ENCODE peak calls at places on chromosomes 13 and 19, in five cellular contexts. B is NCI-H1092; Q is head of caudate nucleus; N is ascending aorta; D is stimulated activated CD4-positive, alpha-beta T cell treated with anti-CD3 and anti-CD28 coated beads, Interleukin-1b, Interleukin-23, amount 100 ng/mL, for 24 hours. L is an unnamed sample.

GRCh38 chr13:30373727-30374126 is 48.6 kb upstream of the UBE2L5 start:
- DNase-seq in B (no peak), Q (no peak), N (no peak), D (peak), L (no peak)

GRCh38 chr19:48735031-48735615 is 5.3 kb downstream of the RASIP1 start:
- DNase-seq in B (no peak), Q (no peak), N (no peak), D (no peak), L (no peak)

GRCh38 chr13:42312817-42313431 is 41.0 kb downstream of the AKAP11 start:
- DNase-seq in B (no peak), Q (no peak), N (no peak), D (no peak), L (no peak)

GRCh38 chr13:73695325-73695724 is 438.9 kb downstream of the KLF12 start:
- DNase-seq in B (no peak), Q (no peak), N (no peak), D (no peak), L (no peak)

GRCh38 chr19:1225451-1226226 is 12.2 kb downstream of the CBARP start:
- DNase-seq in B (no peak), Q (no peak), N (no peak), D (no peak), L (no peak)

GRCh38 chr19:18229474-18229873 is 3.2 kb upstream of the PDE4C start:
- DNase-seq in B (no peak), Q (no peak), N (no peak), D (no peak), L (no peak)

GRCh38 chr19:35178701-35179100 is 24.2 kb downstream of the FXYD5 start:
- DNase-seq in B (no peak), Q (no peak), N (no peak), D (no peak), L (no peak)

GRCh38 chr19:35331551-35332214 is 2.7 kb downstream of the CD22 start:
- DNase-seq in B (no peak), Q (no peak), N (no peak), D (no peak), L (no peak)

GRCh38 chr13:28761586-28761985 is 42.8 kb upstream of the SLC46A3 start:
- DNase-seq in B (no peak), Q (no peak), N (no peak), D (no peak), L (no peak)

GRCh38 chr13:60397693-60398437 is 845 bp downstream of the TDRD3 start:
- DNase-seq in B (peak), Q (peak), N (peak), D (no peak), L (peak)

GRCh38 chr19:37931941-37932655 is 25.1 kb downstream of the SIPA1L3 start:
- DNase-seq in B (peak), Q (peak), N (peak), D (no peak), L (no peak)

GRCh38 chr19:2261438-2262172 is 5.4 kb upstream of the JSRP1 start:
- DNase-seq in B (no peak), Q (no peak), N (no peak), D (no peak), L (no peak)

GRCh38 chr19:32415246-32415645 is 9.7 kb downstream of the DPY19L3 start:
- DNase-seq in B (no peak), Q (no peak), N (no peak), D (no peak), L (no peak)

GRCh38 chr19:45592366-45592765 is 7.8 kb upstream of the OPA3 start:
- DNase-seq in B (no peak), Q (no peak), N (no peak), D (no peak), L (no peak)

GRCh38 chr13:98918771-98919170 is 59.1 kb downstream of the DOCK9 start:
- DNase-seq in B (no peak), Q (no peak), N (no peak), D (no peak), L (no peak)

GRCh38 chr13:42258747-42259146 is 13.2 kb upstream of the AKAP11 start:
- DNase-seq in B (no peak), Q (no peak), N (no peak), D (no peak), L (no peak)

GRCh38 chr19:53999694-54000093 is 8.3 kb downstream of the CACNG6 start:
- DNase-seq in B (no peak), Q (no peak), N (no peak), D (no peak), L (no peak)

L was measured in CMK.